ENCODE peak calls at places on chromosomes 11 and 22, in four cellular contexts. P, R, G and J are unnamed samples.

GRCh38 chr11:65639623-65640482 is 2.0 kb downstream of the SIPA1 start:
- DNase-seq in P (no peak), R (peak), G (no peak), J (no peak)

GRCh38 chr11:65778431-65778900 is 2.3 kb downstream of the AP5B1 start:
- DNase-seq in P (no peak), R (no peak), G (no peak), J (no peak)

GRCh38 chr11:45511566-45511965 is 153.9 kb downstream of the CHST1 start:
- DNase-seq in P (no peak), R (no peak), G (no peak), J (no peak)

GRCh38 chr22:41364233-41364632 is 17.5 kb upstream of the TEF start:
- DNase-seq in P (no peak), R (no peak), G (no peak), J (no peak)

GRCh38 chr11:130666781-130667251 is 218.4 kb downstream of the ADAMTS15 start:
- DNase-seq in P (no peak), R (no peak), G (no peak), J (no peak)

GRCh38 chr11:57597461-57597892 is at the start of gene SERPING1:
- DNase-seq in P (no peak), R (no peak), G (no peak), J (no peak)

GRCh38 chr11:68002943-68003845 is 703 bp downstream of the UNC93B1 start:
- DNase-seq in P (peak), R (no peak), G (no peak), J (peak)

GRCh38 chr22:47245786-47246185 is 483.3 kb downstream of the TBC1D22A start:
- DNase-seq in P (no peak), R (no peak), G (no peak), J (no peak)

GRCh38 chr11:50080256-50080655 is 47.6 kb downstream of the OR4C45 start:
- DNase-seq in P (no peak), R (no peak), G (no peak), J (no peak)

GRCh38 chr11:84022221-84022620 is 736.1 kb upstream of the CCDC90B start:
- DNase-seq in P (no peak), R (no peak), G (no peak), J (no peak)

DNA sequence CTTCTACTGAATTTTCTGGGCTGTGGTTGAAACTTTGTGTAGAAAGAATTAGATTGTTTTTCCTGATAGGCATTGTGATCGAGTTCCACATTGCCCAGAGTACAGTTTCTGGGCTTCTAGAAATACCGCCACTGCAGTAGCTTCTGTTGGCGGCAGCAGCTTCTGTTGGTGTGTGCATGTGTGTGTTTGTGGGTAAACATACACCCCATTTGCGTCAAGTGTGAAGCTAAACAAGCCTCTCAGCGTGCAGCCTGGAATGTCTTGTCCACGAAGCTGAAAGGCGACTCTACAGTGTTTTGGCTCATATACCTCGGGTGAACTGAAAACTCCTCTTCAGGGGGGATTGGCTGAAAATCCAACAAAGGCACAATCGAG is 112.0 kb upstream of the E2F8 start:
- DNase-seq in P (no peak), R (no peak), G (no peak), J (no peak)
- TF ChIP-seq SMC3 in P (no peak), R (no peak), G (no peak), J (no peak)

GRCh38 chr11:117145393-117145761 is 1.3 kb downstream of the PAFAH1B2 start:
- DNase-seq in P (peak), R (no peak), G (peak), J (peak)
- TF ChIP-seq CTCF in P (peak), R (no peak), G (no peak), J (peak)

GRCh38 chr11:13324709-13325108 is 47.1 kb downstream of the BMAL1 start:
- DNase-seq in P (peak), R (no peak), G (no peak), J (no peak)
- TF ChIP-seq FOXM1 in P (no peak), R (no peak), G (no peak), J (no peak)

GRCh38 chr11:123741159-123741951 is at the start of gene ZNF202:
- DNase-seq in P (peak), R (peak), G (peak), J (peak)

GRCh38 chr11:123742334-123742733 is 874 bp upstream of the ZNF202 start:
- DNase-seq in P (no peak), R (no peak), G (no peak), J (no peak)

GRCh38 chr11:123738374-123738773 is 3.1 kb downstream of the ZNF202 start:
- DNase-seq in P (no peak), R (no peak), G (no peak), J (no peak)

GRCh38 chr11:123742778-123743177 is 1.3 kb upstream of the ZNF202 start:
- DNase-seq in P (no peak), R (no peak), G (no peak), J (no peak)

GRCh38 chr11:123740787-123741158 is 687 bp downstream of the ZNF202 start:
- DNase-seq in P (no peak), R (no peak), G (no peak), J (no peak)
- TF ChIP-seq SMC3 in P (no peak), R (no peak), G (no peak), J (no peak)

DNA sequence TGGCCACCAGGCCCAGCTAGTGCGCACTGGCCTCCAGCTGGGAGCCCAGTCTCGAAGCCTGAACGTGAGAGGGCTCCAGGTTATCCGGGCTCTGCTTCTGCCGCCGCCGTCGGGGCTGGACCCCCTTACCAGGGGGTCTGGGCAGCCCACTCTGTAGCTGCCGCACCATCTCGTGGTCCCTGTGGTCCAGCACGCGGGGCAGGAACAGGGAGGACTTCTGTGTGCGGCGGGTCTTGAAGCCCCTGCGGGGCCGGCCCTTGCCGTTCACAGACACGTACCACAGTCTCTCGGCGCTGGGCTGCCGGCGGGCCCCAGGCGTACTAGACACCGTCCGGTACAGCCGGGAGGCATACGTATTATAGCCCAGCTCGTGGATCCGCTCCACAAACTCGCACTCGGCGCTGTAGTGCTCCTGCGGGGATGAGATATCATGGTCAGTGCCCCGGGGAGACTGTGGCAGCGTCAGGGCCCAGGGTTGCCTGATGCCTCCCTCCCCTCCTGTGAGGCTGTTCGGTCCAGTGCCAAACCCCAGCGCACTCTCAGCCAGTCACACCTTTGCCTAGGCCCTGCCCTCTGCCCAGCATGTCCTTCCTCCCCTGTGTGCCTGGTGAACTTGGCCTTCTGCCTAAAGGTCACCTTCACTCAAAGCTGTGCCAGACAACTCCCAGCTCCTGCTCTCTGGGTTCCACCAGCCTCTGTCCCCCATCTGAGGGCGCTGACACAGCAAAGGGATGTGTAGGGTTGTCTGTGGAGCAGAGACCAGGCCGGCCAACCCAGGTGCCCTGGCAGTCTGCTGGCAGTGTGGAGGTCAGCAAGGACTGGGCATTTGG is 8.7 kb downstream of the FGF3 start:
- DNase-seq in P (no peak), R (no peak), G (no peak), J (no peak)
- TF ChIP-seq CTCF in P (no peak), R (no peak), G (no peak), J (no peak)

DNA sequence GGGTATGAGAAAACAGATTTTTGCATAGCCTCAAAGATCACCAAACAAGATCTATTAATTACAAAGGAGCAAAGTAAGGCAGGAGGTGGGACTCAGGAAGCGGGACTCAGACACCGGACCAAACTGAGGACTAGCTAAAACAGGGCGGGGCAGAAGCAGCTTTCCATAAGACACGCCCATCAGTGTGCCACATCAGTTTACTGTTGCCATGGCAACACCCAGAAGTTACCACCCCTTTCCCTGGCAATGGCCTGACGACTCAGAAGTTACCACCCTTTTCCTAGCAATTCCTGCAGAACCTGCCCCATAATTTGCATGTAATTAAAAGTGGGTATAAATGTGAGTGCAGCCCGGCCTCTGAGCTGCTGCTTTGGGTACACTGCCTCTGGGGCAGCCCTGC is 173.9 kb downstream of the SHANK2 start:
- DNase-seq in P (no peak), R (no peak), G (no peak), J (peak)
- TF ChIP-seq FOXM1 in P (no peak), R (no peak), G (no peak), J (no peak)